ENCODE peak calls at places on chromosomes 12 and 14, in seven cellular contexts. N, I, J, Y, E, Q and T are unnamed samples.

GRCh38 chr12:75779891-75780501 is 251.6 kb downstream of the PHLDA1 start:
- DNase-seq in E (no peak), Y (no peak), Q (no peak), J (no peak), I (no peak), N (no peak), T (no peak)

GRCh38 chr12:32120419-32120818 is 13.8 kb downstream of the BICD1 start:
- DNase-seq in Q (no peak), N (no peak), E (no peak), I (no peak), Y (no peak), J (no peak), T (no peak)

GRCh38 chr14:50871914-50872732 is at the start of gene ABHD12B:
- DNase-seq in E (no peak), J (no peak), Y (no peak), I (peak; percentile 86), N (no peak), Q (no peak), T (no peak)

GRCh38 chr14:76812093-76812421 is 625 bp downstream of the ANGEL1 start:
- DNase-seq in I (no peak), J (no peak), Y (no peak), E (no peak), Q (peak; percentile 28), N (no peak), T (no peak)

GRCh38 chr14:42642787-42643186 is 1036.1 kb downstream of the LRFN5 start:
- DNase-seq in N (no peak), Q (no peak), J (no peak), Y (no peak), E (no peak), I (no peak), T (no peak)

GRCh38 chr12:116609236-116609635 is 50.1 kb downstream of the MAP1LC3B2 start:
- DNase-seq in Q (no peak), Y (no peak), N (no peak), E (no peak), I (no peak), J (no peak), T (no peak)

GRCh38 chr14:104087981-104088850 is 2.7 kb downstream of the ASPG start:
- DNase-seq in N (no peak), E (no peak), J (no peak), Y (peak; percentile 61), Q (no peak), I (peak; percentile 38), T (peak; percentile 14)

GRCh38 chr14:60327447-60328331 is 78.7 kb downstream of the PPM1A start:
- DNase-seq in J (no peak), I (peak; percentile 87), N (no peak), Y (peak; percentile 56), E (no peak), Q (no peak), T (no peak)

GRCh38 chr14:71141701-71142374 is 234.6 kb downstream of the PCNX1 start:
- DNase-seq in N (no peak), I (no peak), J (no peak), Y (no peak), Q (no peak), E (no peak), T (no peak)

GRCh38 chr14:98244162-98244948 is 1027.6 kb downstream of the BCL11B start:
- DNase-seq in E (no peak), Q (no peak), Y (no peak), J (no peak), I (no peak), N (no peak), T (no peak)

GRCh38 chr12:120928864-120929652 is 24.9 kb upstream of the SPPL3 start:
- DNase-seq in Q (no peak), N (no peak), E (no peak), I (no peak), J (peak; percentile 48), Y (peak; percentile 41), T (no peak)

GRCh38 chr14:55123101-55123500 is 6.0 kb upstream of the LGALS3 start:
- DNase-seq in Q (no peak), Y (no peak), J (no peak), N (no peak), E (no peak), I (no peak), T (peak; percentile 73)

GRCh38 chr12:16611146-16611545 is 5.2 kb upstream of the LMO3 start:
- DNase-seq in E (no peak), I (no peak), Q (no peak), N (no peak), Y (no peak), J (no peak), T (no peak)

GRCh38 chr12:75259170-75259569 is 49.5 kb upstream of the KCNC2 start:
- DNase-seq in Y (no peak), J (no peak), I (no peak), Q (no peak), E (no peak), N (no peak), T (no peak)

GRCh38 chr14:68137704-68138619 is 318.4 kb downstream of the RAD51B start:
- DNase-seq in J (peak; percentile 80), N (no peak), Q (peak; percentile 69), Y (peak; percentile 32), I (no peak), E (peak; percentile 69), T (peak; percentile 73)

GRCh38 chr12:58647495-58647894 is 272.8 kb downstream of the LRIG3 start:
- DNase-seq in Q (no peak), E (no peak), I (no peak), N (no peak), Y (no peak), J (no peak), T (no peak)
- H3K4me3 ChIP-seq in Q (no peak overlapping the region), E (no peak overlapping the region), I (no peak overlapping the region), N (no peak overlapping the region), Y (no peak overlapping the region), J (no peak overlapping the region), T (no peak overlapping the region)

DNA sequence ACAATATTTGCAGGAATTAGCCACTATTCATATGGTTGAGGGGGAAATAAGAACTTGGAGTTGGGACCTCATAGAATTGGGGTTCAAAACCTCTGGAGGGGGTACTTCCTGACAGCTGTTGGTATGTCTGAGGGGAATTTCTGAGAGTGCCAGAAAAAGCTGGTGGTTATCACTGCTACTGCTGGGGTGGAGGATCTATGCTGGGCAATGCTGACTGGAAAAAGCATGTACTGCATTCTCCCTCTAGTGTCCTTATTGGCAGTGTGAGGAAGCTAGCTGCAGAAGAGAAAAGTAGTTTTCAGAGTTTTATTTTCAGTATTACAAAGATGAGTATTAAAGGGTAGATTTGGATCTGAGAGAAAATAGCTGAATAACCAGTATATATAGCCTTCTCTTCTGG is 88.8 kb downstream of the FUT8 start:
- DNase-seq in E (no peak), Q (no peak), J (no peak), Y (no peak), N (no peak), I (no peak), T (no peak)
- TF ChIP-seq CTCF in E (no peak), Q (no peak), J (no peak), Y (no peak), N (no peak), I (no peak), T (no peak)

GRCh38 chr14:99969673-99970322 is 95.4 kb upstream of the EVL start:
- DNase-seq in E (no peak), J (no peak), Y (no peak), I (no peak), Q (no peak), N (no peak), T (no peak)

GRCh38 chr14:99971929-99972747 is 93.1 kb upstream of the EVL start:
- DNase-seq in J (no peak), N (no peak), E (no peak), Y (no peak), I (peak; percentile 84), Q (peak; percentile 43), T (no peak)

GRCh38 chr14:99972748-99973466 is 92.3 kb upstream of the EVL start:
- DNase-seq in E (no peak), J (no peak), I (no peak), N (no peak), Y (no peak), Q (no peak), T (no peak)

GRCh38 chr14:99968931-99969330 is 96.3 kb upstream of the EVL start:
- DNase-seq in J (no peak), N (no peak), I (no peak), E (no peak), Y (no peak), Q (no peak), T (no peak)

GRCh38 chr14:99971087-99971928 is 93.9 kb upstream of the EVL start:
- DNase-seq in Q (peak; percentile 76), E (peak; percentile 85), J (no peak), N (peak; percentile 75), Y (peak; percentile 86), I (peak; percentile 96), T (peak; percentile 81)
- TF ChIP-seq POLR2A in Q (peak; percentile 32), E (no peak), J (no peak), N (peak; percentile 56), Y (no peak), I (peak; percentile 47), T (peak; percentile 53)

DNA sequence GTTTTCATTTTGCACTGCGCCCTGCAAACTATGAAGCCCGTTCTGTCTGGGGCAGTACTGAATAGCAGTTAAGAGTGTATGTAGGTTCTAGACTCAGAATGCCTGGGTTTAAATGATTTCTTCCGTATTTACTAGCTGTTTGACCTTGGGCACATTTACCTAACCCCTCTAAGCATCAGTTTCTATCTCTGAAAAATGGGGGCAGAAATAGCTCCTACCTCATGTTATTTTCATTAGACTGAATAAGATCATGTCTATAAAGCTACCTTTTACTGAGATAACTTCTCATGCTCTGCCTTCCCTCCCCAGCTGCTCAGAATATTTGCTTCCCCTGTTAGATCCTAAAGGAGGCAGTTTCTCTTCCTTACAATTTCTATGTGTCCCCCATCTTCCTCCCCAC is 5.7 kb downstream of the PAH start:
- DNase-seq in Q (no peak), N (no peak), Y (no peak), J (no peak), E (no peak), I (no peak), T (no peak)
- H3K4me3 ChIP-seq in Q (no peak overlapping the region), N (no peak overlapping the region), Y (no peak overlapping the region), J (no peak overlapping the region), E (no peak overlapping the region), I (no peak overlapping the region), T (no peak overlapping the region)